ENCODE peak calls at places on chromosome 7, in six cellular contexts. D is stimulated activated CD8-positive, alpha-beta memory T cell treated with anti-CD3 and anti-CD28 coated beads, Interleukin-15, amount 100 ng/mL, for 24 hours; B is foreskin fibroblast; F is upper lobe of right lung; R is suprapubic skin; Y is neural crest cell. J is an unnamed sample.

GRCh38 chr7:7996568-7996967 is 28.0 kb downstream of the GLCCI1 start:
- DNase-seq in D (no peak), Y (no peak), B (peak), R (no peak), F (no peak), J (no peak)

GRCh38 chr7:94698275-94698674 is 42.3 kb upstream of the SGCE start:
- DNase-seq in F (no peak), Y (no peak), R (no peak), B (peak), D (no peak), J (no peak)

GRCh38 chr7:45407730-45408406 is 166.3 kb upstream of the ADCY1 start:
- DNase-seq in R (no peak), F (no peak), D (no peak), B (no peak), Y (no peak), J (no peak)

GRCh38 chr7:133310232-133310852 is 57.5 kb downstream of the EXOC4 start:
- DNase-seq in Y (no peak), D (no peak), B (no peak), F (no peak), R (no peak), J (no peak)

GRCh38 chr7:68733219-68734143 is 864.8 kb upstream of the AUTS2 start:
- DNase-seq in R (no peak), B (no peak), Y (no peak), D (no peak), F (no peak), J (no peak)

GRCh38 chr7:25619963-25620799 is 391.9 kb upstream of the NPVF start:
- DNase-seq in Y (no peak), R (no peak), D (no peak), F (no peak), B (no peak), J (no peak)

GRCh38 chr7:139679731-139680594 is 97.8 kb downstream of the HIPK2 start:
- DNase-seq in R (no peak), Y (no peak), D (no peak), B (no peak), F (no peak), J (no peak)

GRCh38 chr7:70545214-70545613 is 586.7 kb upstream of the GALNT17 start:
- DNase-seq in D (no peak), F (no peak), Y (no peak), B (no peak), R (no peak), J (no peak)

GRCh38 chr7:1368150-1368681 is 91.1 kb downstream of the MICALL2 start:
- DNase-seq in R (no peak), Y (no peak), D (no peak), F (no peak), B (no peak), J (no peak)